ENCODE peak calls at places on chromosome 1, in four cellular contexts. Z is upper lobe of right lung, F is heart left ventricle, L is pancreas. Q is an unnamed sample.

GRCh38 chr1:151372411-151372934 is at the start of gene SELENBP1:
- DNase-seq in F (peak), L (peak), Z (peak), Q (no peak)

GRCh38 chr1:109579044-109579443 is 30.6 kb downstream of the GNAI3 start:
- DNase-seq in L (no peak), Z (no peak), F (no peak), Q (no peak)

GRCh38 chr1:18922319-18922726 is 20.0 kb upstream of the ALDH4A1 start:
- DNase-seq in F (peak), L (no peak), Z (no peak), Q (no peak)

GRCh38 chr1:111862599-111862998 is 106.9 kb downstream of the DDX20 start:
- DNase-seq in F (no peak), L (no peak), Z (no peak), Q (no peak)

GRCh38 chr1:156746381-156746715 is 5.1 kb downstream of the HDGF start:
- DNase-seq in Z (no peak), L (no peak), F (no peak), Q (no peak)

GRCh38 chr1:78009836-78010235 is 5.1 kb downstream of the DNAJB4 start:
- DNase-seq in L (no peak), F (no peak), Z (no peak), Q (no peak)

GRCh38 chr1:43947890-43948437 is 1.2 kb downstream of the IPO13 start:
- DNase-seq in Z (no peak), L (no peak), F (no peak), Q (no peak)

GRCh38 chr1:1206376-1207253 is at the start of gene TNFRSF18:
- DNase-seq in F (peak), L (peak), Z (no peak), Q (peak)

GRCh38 chr1:167412072-167412471 is 106.3 kb downstream of the CD247 start:
- DNase-seq in F (no peak), Z (no peak), L (peak), Q (no peak)

GRCh38 chr1:109901508-109902145 is 9.0 kb upstream of the CSF1 start:
- DNase-seq in L (peak), Z (peak), F (no peak), Q (no peak)

GRCh38 chr1:245031041-245031440 is 123.7 kb upstream of the KIF26B start:
- DNase-seq in Z (no peak), F (no peak), L (no peak), Q (no peak)

GRCh38 chr1:192453360-192454045 is 122.1 kb upstream of the RGS1 start:
- DNase-seq in L (no peak), F (no peak), Z (no peak), Q (no peak)

GRCh38 chr1:119783354-119784126 is 14.8 kb upstream of the HMGCS2 start:
- DNase-seq in L (no peak), Z (no peak), F (no peak), Q (no peak)

GRCh38 chr1:53279556-53280160 is 41.3 kb upstream of the MAGOH start:
- DNase-seq in F (no peak), L (no peak), Z (no peak), Q (no peak)

GRCh38 chr1:94642617-94643315 is 101.2 kb upstream of the F3 start:
- DNase-seq in Z (no peak), F (no peak), L (no peak), Q (no peak)

GRCh38 chr1:1115136-1115829 is 606 bp downstream of the C1orf159 start:
- DNase-seq in F (no peak), L (no peak), Z (peak), Q (no peak)

GRCh38 chr1:154579382-154579781 is 11.8 kb downstream of the CHRNB2 start:
- DNase-seq in L (no peak), Z (no peak), F (no peak), Q (no peak)

GRCh38 chr1:145963218-145964019 is 956 bp downstream of the ANKRD34A start:
- DNase-seq in L (no peak), F (no peak), Z (no peak), Q (no peak)

GRCh38 chr1:17549384-17549783 is 9.9 kb downstream of the ARHGEF10L start:
- DNase-seq in Z (no peak), L (no peak), F (no peak), Q (no peak)

GRCh38 chr1:17542696-17543095 is 3.2 kb downstream of the ARHGEF10L start:
- DNase-seq in F (no peak), Z (no peak), L (no peak), Q (no peak)

GRCh38 chr1:17544951-17545350 is 5.5 kb downstream of the ARHGEF10L start:
- DNase-seq in L (no peak), F (no peak), Z (no peak), Q (no peak)

GRCh38 chr1:17547271-17547670 is 7.8 kb downstream of the ARHGEF10L start:
- DNase-seq in Z (no peak), L (no peak), F (no peak), Q (no peak)

DNA sequence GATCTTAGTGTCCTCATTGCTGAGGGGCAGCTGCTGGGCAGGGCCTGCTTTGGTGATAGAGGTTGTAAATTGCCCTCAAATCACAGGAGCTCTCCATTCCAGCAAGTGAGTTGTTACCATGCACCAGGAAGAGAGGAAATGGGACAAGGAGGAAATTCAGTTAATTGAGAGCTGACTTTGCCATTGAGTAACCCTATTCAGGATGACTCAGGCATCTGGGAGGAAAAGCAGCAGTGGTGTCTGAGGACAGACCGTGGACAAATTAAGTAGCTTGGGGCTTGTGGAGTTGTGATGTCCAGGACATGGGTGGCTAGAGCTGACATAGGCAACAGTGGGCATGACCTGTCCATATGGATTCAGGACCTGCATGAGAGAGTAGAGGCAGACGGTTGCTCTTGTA is 5.9 kb downstream of the ARHGEF10L start:
- DNase-seq in Z (no peak), L (no peak), F (no peak), Q (no peak)
- H3K27ac ChIP-seq in Z (peak), L (no peak), F (peak), Q (no peak)

GRCh38 chr1:6495540-6496359 is 4.3 kb upstream of the PLEKHG5 start:
- DNase-seq in L (no peak), Z (no peak), F (no peak), Q (no peak)
- H3K27ac ChIP-seq in L (no peak), Z (no peak), F (peak), Q (no peak)

GRCh38 chr1:207812778-207813512 is 61.1 kb downstream of the CD46 start:
- DNase-seq in L (no peak), Z (no peak), F (no peak), Q (no peak)

GRCh38 chr1:207810606-207811295 is 58.9 kb downstream of the CD46 start:
- DNase-seq in L (no peak), F (no peak), Z (no peak), Q (no peak)

GRCh38 chr1:207811319-207811718 is 59.5 kb downstream of the CD46 start:
- DNase-seq in Z (no peak), L (no peak), F (no peak), Q (no peak)

GRCh38 chr1:207813513-207813881 is 61.6 kb downstream of the CD46 start:
- DNase-seq in Z (no peak), L (no peak), F (no peak), Q (no peak)

DNA sequence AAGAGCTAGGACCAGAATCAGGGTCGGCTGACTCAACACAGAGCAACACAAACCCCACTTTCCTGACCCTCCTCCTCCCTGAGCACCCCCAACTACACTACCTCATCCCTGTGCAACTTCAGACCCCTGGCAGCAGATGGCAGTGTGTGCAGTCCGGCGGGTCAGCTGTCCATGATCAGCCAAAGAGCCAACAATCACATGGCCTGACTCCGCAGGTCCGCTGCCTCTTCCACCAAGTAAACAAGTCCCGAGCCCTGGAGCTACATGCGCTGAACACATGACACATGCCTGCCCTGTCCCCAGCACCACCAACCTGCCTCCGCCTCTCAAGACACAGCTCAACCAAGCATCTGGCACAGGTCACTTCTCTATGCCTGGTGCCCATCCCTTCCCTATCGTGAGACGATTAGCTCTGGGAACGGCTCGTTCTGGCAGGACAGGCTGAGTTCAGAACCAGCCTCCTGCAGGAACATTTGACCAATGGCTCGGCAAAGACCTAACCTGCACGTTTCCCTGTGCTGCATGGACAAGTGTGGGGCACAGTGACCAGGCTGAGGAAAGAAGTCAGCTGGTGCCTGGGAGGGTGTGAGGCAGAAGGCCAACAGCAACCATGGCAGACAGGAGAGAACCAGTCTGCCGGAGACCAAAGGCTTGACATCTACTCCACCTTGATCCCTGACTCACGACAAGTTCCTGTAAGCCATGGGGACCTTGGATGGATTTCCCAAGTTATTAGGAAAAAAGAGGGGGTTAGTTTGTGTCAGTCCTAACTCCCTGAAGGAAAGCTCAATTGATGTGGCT is 60.3 kb downstream of the CD46 start:
- DNase-seq in Z (peak), L (peak), F (peak), Q (no peak)
- H3K27ac ChIP-seq in Z (peak), L (peak), F (peak), Q (no peak)

GRCh38 chr1:224201853-224202252 is 18.8 kb downstream of the DEGS1 start:
- DNase-seq in F (no peak), Z (no peak), L (no peak), Q (no peak)

GRCh38 chr1:224205438-224205840 is 22.4 kb downstream of the DEGS1 start:
- DNase-seq in Z (no peak), L (no peak), F (peak), Q (no peak)

GRCh38 chr1:224201336-224201735 is 18.3 kb downstream of the DEGS1 start:
- DNase-seq in F (peak), L (no peak), Z (no peak), Q (no peak)

GRCh38 chr1:224199679-224200078 is 16.6 kb downstream of the DEGS1 start:
- DNase-seq in F (no peak), Z (no peak), L (no peak), Q (no peak)

GRCh38 chr1:224203243-224204016 is 20.4 kb downstream of the DEGS1 start:
- DNase-seq in Z (peak), L (peak), F (peak), Q (no peak)
- H3K27ac ChIP-seq in Z (peak), L (no peak), F (no peak), Q (no peak)

GRCh38 chr1:84855168-84855567 is 37.8 kb downstream of the LPAR3 start:
- DNase-seq in L (no peak), F (no peak), Z (no peak), Q (no peak)
- H3K27ac ChIP-seq in L (no peak), F (no peak), Z (no peak), Q (no peak)

DNA sequence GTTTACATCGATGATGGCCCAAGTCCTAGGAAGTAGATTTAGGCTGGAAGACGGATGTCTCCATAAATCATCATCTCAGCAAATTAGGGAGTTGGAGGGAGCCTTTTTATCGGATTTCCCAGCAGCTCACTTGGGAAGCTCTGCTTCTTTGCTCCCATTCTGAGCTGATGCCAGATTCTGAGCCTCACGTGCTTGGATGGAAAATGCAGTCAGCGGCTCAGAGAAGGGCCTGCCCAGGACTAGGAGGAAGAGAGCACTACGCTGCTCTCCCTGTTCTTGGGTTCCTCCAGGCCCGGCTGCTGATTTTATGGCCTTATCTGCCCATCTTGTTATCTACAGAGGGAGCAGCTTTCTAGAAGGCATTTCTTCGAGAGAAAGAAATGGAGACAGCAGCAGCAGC is 42.0 kb downstream of the UBIAD1 start:
- DNase-seq in Z (no peak), F (peak), L (no peak), Q (no peak)
- H3K27ac ChIP-seq in Z (no peak), F (no peak), L (no peak), Q (no peak)

DNA sequence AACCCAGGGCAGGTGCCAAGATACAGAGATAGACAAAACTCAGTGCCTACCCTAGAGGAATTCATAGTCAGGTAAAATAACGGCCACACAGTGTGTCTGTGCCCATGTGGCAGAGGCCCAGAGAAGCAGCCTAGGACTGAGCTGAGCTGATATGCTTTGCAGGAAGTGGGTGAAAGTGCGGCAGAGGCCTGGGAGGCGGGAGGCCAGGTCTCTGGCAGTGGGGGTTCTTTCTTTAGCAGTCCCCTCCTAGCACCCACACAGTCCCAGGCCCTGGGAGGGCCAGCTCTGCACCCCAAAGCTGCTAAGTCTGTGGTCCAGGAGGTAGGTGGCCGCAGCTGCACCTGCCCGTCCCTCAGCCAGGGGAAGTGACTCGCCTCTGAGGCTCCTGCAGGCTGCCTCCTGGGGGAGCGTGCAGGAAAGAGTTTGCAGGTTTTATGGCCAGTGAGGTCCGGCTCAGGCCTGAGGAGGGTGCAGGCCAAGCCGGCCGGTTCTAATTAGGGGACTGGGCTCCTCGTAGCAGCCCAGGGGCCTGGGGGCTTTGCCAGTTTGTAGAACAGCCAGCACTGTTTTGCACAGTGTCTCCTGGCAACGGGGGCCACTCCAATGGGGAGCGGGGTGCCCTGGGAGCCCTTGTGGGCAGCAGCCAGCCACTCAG is 107.9 kb downstream of the SPSB1 start:
- DNase-seq in Z (no peak), F (no peak), L (no peak), Q (no peak)
- H3K27ac ChIP-seq in Z (peak), F (peak), L (no peak), Q (no peak)

GRCh38 chr1:234537236-234537635 is 58.3 kb upstream of the TARBP1 start:
- DNase-seq in L (no peak), Z (no peak), F (no peak), Q (no peak)

GRCh38 chr1:234540404-234540762 is 61.4 kb upstream of the TARBP1 start:
- DNase-seq in L (no peak), F (no peak), Z (no peak), Q (no peak)

GRCh38 chr1:234538062-234538731 is 59.2 kb upstream of the TARBP1 start:
- DNase-seq in Z (no peak), F (no peak), L (no peak), Q (no peak)

GRCh38 chr1:234539666-234540403 is 60.9 kb upstream of the TARBP1 start:
- DNase-seq in L (no peak), Z (no peak), F (no peak), Q (no peak)

DNA sequence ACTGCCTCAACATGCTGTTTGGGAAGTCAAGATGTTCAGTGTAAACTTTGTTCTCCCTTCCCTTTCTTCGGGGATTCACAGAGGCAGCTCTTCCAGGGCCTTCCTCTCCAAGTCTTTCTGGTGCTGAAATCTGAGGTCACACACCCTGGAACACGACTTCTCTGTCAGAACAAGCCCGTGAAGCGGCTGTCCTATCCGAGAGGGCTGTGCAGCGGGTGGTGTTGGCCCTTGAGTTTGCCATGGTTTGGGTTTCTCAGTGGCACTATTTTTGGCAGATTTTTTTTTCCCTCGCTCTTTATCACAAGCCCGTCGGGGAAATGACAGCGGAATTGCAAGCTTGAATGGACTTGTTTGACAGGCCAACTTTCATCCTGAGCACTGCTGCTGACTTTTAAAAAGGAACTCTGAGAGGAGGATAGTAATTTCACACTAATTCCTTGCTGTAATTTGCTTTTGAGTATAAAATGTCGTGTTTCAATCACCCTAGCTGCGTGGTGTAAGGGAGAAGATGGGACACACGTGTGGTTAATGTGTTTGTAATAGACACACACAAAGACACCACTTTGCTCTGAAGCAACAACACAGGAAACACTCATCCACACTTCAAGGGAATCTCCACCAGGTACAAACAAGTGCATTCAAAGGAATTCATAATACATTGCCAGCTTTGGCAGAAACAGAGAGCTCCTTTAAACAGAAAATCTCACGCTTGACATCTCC is 60.1 kb upstream of the TARBP1 start:
- DNase-seq in L (no peak), F (no peak), Z (no peak), Q (no peak)
- H3K27ac ChIP-seq in L (no peak), F (peak), Z (no peak), Q (no peak)

Q was measured in naive thymus-derived CD4-positive, alpha-beta T cell.